ENCODE peak calls at places on chromosomes 5 and 9, in four cellular contexts. S is IMR-90, N is spleen, D is tibial artery. I is an unnamed sample.

GRCh38 chr5:110590187-110590586 is 136.3 kb downstream of the TMEM232 start:
- DNase-seq in D (no peak), N (no peak), S (peak), I (no peak)

GRCh38 chr9:126440938-126441337 is 114.3 kb downstream of the MVB12B start:
- DNase-seq in N (no peak), S (no peak), D (no peak), I (no peak)

GRCh38 chr5:141412853-141413539 is at the start of gene PCDHGA10:
- DNase-seq in D (peak), N (no peak), S (peak), I (no peak)

GRCh38 chr5:125180222-125180621 is 433.8 kb upstream of the ZNF608 start:
- DNase-seq in N (no peak), S (peak), D (no peak), I (no peak)

GRCh38 chr5:170782438-170782837 is 1.1 kb upstream of the GABRP start:
- DNase-seq in S (no peak), N (no peak), D (no peak), I (no peak)

GRCh38 chr9:110655723-110656641 is 12.6 kb upstream of the MUSK start:
- DNase-seq in D (peak), S (peak), N (no peak), I (peak)

GRCh38 chr9:113375057-113376023 is 1.4 kb downstream of the HDHD3 start:
- DNase-seq in N (peak), S (peak), D (no peak), I (no peak)

GRCh38 chr5:142758062-142758802 is 11.9 kb upstream of the ARHGAP26 start:
- DNase-seq in N (no peak), D (no peak), S (no peak), I (no peak)

GRCh38 chr5:135900276-135900675 is 4.6 kb upstream of the IL9 start:
- DNase-seq in D (no peak), S (no peak), N (no peak), I (no peak)

GRCh38 chr9:70924905-70925547 is 196.4 kb downstream of the TRPM3 start:
- DNase-seq in S (peak), N (no peak), D (peak), I (peak)

GRCh38 chr9:84339951-84340350 is 607 bp downstream of the SLC28A3 start:
- DNase-seq in D (no peak), S (no peak), N (no peak), I (no peak)

GRCh38 chr9:87500491-87500890 is 2.8 kb downstream of the DAPK1 start:
- DNase-seq in N (no peak), S (no peak), D (no peak), I (no peak)

GRCh38 chr5:110880413-110880812 is 141.6 kb downstream of the SLC25A46 start:
- DNase-seq in S (peak), D (no peak), N (no peak), I (no peak)

GRCh38 chr9:126309427-126310179 is 17.0 kb upstream of the MVB12B start:
- DNase-seq in D (no peak), N (no peak), S (no peak), I (no peak)

GRCh38 chr5:89869346-89869745 is 540.2 kb downstream of the CETN3 start:
- DNase-seq in S (no peak), D (no peak), N (no peak), I (no peak)

GRCh38 chr5:142897328-142897727 is 127.2 kb downstream of the ARHGAP26 start:
- DNase-seq in S (no peak), D (no peak), N (no peak), I (no peak)

DNA sequence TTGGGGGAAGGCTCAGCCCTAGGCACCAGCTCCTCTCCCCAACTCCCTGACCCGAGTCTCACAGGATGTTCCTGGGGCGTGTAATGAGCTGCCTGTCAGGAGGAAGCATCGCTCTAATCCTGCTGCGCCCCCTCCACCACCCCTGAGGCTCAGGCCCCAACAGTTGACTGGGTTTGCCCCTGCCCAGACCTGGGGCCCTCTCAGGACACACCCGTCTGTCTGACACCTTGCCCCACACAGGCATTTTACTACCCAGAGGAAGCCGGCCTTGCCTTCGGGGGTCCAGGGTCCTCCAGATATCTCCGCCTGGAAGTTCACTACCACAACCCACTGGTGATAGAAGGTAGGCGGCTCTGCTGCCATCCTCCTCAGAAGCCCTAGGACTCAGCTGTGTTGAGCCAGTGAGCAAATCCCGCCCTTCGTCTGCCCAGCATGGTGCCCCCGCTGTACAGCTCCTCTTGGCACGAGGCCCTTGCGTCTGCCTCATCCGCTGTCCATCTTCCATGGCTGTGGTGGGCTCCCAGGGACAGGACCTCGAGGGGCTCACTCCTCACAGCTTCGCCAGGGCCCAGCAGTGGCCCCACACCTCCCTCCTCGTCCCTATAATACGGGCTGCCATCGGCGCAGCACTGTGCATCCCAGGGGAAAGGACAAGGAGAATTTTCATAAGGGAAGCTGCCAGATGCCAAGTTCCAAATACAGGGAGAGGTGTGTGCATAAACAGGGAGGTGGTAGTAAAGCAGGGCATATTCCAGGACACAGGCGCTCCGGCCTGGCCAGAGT is 8.0 kb downstream of the DBH start:
- DNase-seq in S (no peak), D (no peak), N (no peak), I (no peak)
- H3K27ac ChIP-seq in S (no peak), D (no peak), N (no peak), I (no peak)

GRCh38 chr5:91386120-91386519 is 3.0 kb upstream of the ARRDC3 start:
- DNase-seq in D (no peak), S (peak), N (no peak), I (no peak)

GRCh38 chr5:91383956-91384300 is 811 bp upstream of the ARRDC3 start:
- DNase-seq in D (peak), S (no peak), N (no peak), I (no peak)

GRCh38 chr5:91382530-91383026 is 539 bp downstream of the ARRDC3 start:
- DNase-seq in N (no peak), D (peak), S (peak), I (no peak)

GRCh38 chr5:91383027-91383955 is at the start of gene ARRDC3:
- DNase-seq in D (peak), N (peak), S (peak), I (peak)

GRCh38 chr5:91384671-91385430 is 1.7 kb upstream of the ARRDC3 start:
- DNase-seq in S (peak), D (peak), N (no peak), I (peak)
- H3K4me3 ChIP-seq in S (no peak), D (no peak), N (no peak), I (peak)

GRCh38 chr5:180786398-180787005 is 16.1 kb downstream of the MGAT1 start:
- DNase-seq in D (no peak), N (peak), S (no peak), I (no peak)
- H3K27ac ChIP-seq in D (peak), N (peak), S (peak), I (peak)

GRCh38 chr9:130446111-130446861 is 1.5 kb downstream of the ASS1 start:
- DNase-seq in N (no peak), S (peak), D (peak), I (peak)

GRCh38 chr9:130443840-130444492 is 795 bp upstream of the ASS1 start:
- DNase-seq in S (no peak), D (peak), N (no peak), I (no peak)

GRCh38 chr9:130445268-130445983 is 665 bp downstream of the ASS1 start:
- DNase-seq in N (peak), S (no peak), D (peak), I (peak)

GRCh38 chr9:130443456-130443801 is 1.3 kb upstream of the ASS1 start:
- DNase-seq in N (no peak), D (no peak), S (no peak), I (no peak)

GRCh38 chr9:130444565-130445221 is at the start of gene ASS1:
- DNase-seq in N (no peak), D (peak), S (no peak), I (no peak)
- H3K4me3 ChIP-seq in N (peak), D (peak), S (peak), I (peak)

GRCh38 chr9:134640491-134641172 is 971 bp upstream of the COL5A1 start:
- DNase-seq in N (no peak), D (no peak), S (no peak), I (no peak)
- H3K27ac ChIP-seq in N (peak), D (peak), S (peak), I (peak)

GRCh38 chr5:40221796-40222195 is 457.9 kb upstream of the PTGER4 start:
- DNase-seq in D (no peak), N (no peak), S (peak), I (no peak)
- H3K4me3 ChIP-seq in D (no peak), N (no peak), S (no peak), I (no peak)

GRCh38 chr9:73595036-73595545 is 443.4 kb downstream of the ANXA1 start:
- DNase-seq in D (no peak), S (no peak), N (no peak), I (no peak)

GRCh38 chr9:73596321-73596720 is 444.7 kb downstream of the ANXA1 start:
- DNase-seq in S (no peak), D (no peak), N (no peak), I (no peak)
- H3K27ac ChIP-seq in S (no peak), D (no peak), N (no peak), I (no peak)

GRCh38 chr5:15650266-15650665 is 150.3 kb downstream of the FBXL7 start:
- DNase-seq in S (no peak), D (no peak), N (no peak), I (no peak)
- H3K4me3 ChIP-seq in S (no peak), D (no peak), N (no peak), I (no peak)

GRCh38 chr5:80187691-80188090 is 68.2 kb downstream of the SERINC5 start:
- DNase-seq in N (no peak), D (no peak), S (no peak), I (no peak)
- H3K27ac ChIP-seq in N (no peak), D (no peak), S (no peak), I (no peak)

I was measured in thoracic aorta.